ENCODE peak calls at places on chromosomes 4 and X, in nine cellular contexts. W is mesenchymal stem cell, J is endothelial cell of umbilical vein, G is nephron progenitor cell, Z is GM12865, T is epithelial cell of proximal tubule, O is G401, Q is Kasumi-1, X is esophagus squamous epithelium. C is an unnamed sample.

GRCh38 chrX:115958687-115959359 is 211.7 kb upstream of the AGTR2 start:
- DNase-seq in T (no peak), G (no peak), O (peak), Z (no peak), J (no peak), Q (peak), W (no peak), X (no peak), C (no peak)

GRCh38 chr4:100289980-100290379 is 99.7 kb upstream of the DDIT4L start:
- DNase-seq in T (no peak), G (no peak), J (peak), Z (no peak), O (no peak), W (no peak), X (no peak), Q (no peak), C (no peak)

GRCh38 chr4:173370130-173370476 is 651 bp upstream of the SAP30 start:
- DNase-seq in T (no peak), O (no peak), Z (peak), Q (no peak), G (peak), J (no peak), W (no peak), X (peak), C (no peak)

GRCh38 chrX:50691820-50692219 is 122.2 kb downstream of the SHROOM4 start:
- DNase-seq in J (peak), Z (peak), G (peak), O (peak), X (no peak), T (no peak), Q (peak), W (peak), C (no peak)

GRCh38 chrX:154784149-154784985 is 20.9 kb downstream of the MPP1 start:
- DNase-seq in Z (no peak), Q (no peak), O (no peak), J (no peak), X (no peak), W (no peak), G (no peak), T (no peak), C (no peak)

GRCh38 chr4:9685692-9686091 is 95.7 kb upstream of the DRD5 start:
- DNase-seq in T (no peak), X (no peak), W (no peak), G (no peak), Q (no peak), Z (no peak), O (no peak), J (no peak), C (no peak)

GRCh38 chr4:48173055-48173991 is 39.3 kb upstream of the TXK start:
- DNase-seq in X (no peak), Q (no peak), O (peak), T (peak), W (peak), G (no peak), Z (peak), J (peak), C (no peak)

GRCh38 chrX:112636951-112637541 is 42.7 kb downstream of the LHFPL1 start:
- DNase-seq in O (no peak), X (no peak), T (no peak), G (no peak), W (peak), J (no peak), Q (no peak), Z (no peak), C (no peak)

GRCh38 chr4:154416183-154416543 is 75.4 kb downstream of the DCHS2 start:
- DNase-seq in O (no peak), T (no peak), J (no peak), G (peak), X (no peak), Z (peak), Q (peak), W (peak), C (no peak)

GRCh38 chrX:68090266-68090665 is 343.0 kb downstream of the OPHN1 start:
- DNase-seq in O (no peak), G (no peak), Z (no peak), Q (no peak), W (no peak), T (no peak), X (no peak), J (no peak), C (no peak)

GRCh38 chr4:156169011-156169410 is 215.3 kb upstream of the CTSO start:
- DNase-seq in Q (peak), J (peak), W (peak), Z (peak), O (peak), X (no peak), G (peak), T (no peak), C (no peak)

GRCh38 chr4:8506373-8507250 is 66.0 kb downstream of the TRMT44 start:
- DNase-seq in W (peak), J (no peak), O (peak), T (no peak), Q (no peak), G (no peak), Z (no peak), X (no peak), C (no peak)

GRCh38 chr4:184949020-184949419 is 69.3 kb upstream of the HELT start:
- DNase-seq in W (no peak), O (no peak), J (no peak), G (no peak), T (no peak), Q (no peak), Z (no peak), X (no peak), C (no peak)

GRCh38 chr4:8261851-8262535 is 7.6 kb upstream of the HTRA3 start:
- DNase-seq in T (no peak), Q (no peak), O (no peak), X (no peak), Z (no peak), G (no peak), J (no peak), W (peak), C (no peak)

GRCh38 chr4:105474110-105474518 is 252 bp upstream of the PPA2 start:
- DNase-seq in X (no peak), G (peak), Z (no peak), O (peak), T (no peak), W (no peak), J (peak), Q (peak), C (peak)

GRCh38 chrX:82134378-82134777 is 932.5 kb downstream of the SH3BGRL start:
- DNase-seq in O (no peak), J (no peak), T (no peak), G (no peak), Q (no peak), W (no peak), Z (no peak), X (no peak), C (no peak)

GRCh38 chr4:25441519-25442117 is 64.6 kb downstream of the ANAPC4 start:
- DNase-seq in Q (peak), W (peak), T (peak), J (peak), G (peak), O (peak), Z (peak), X (no peak), C (peak)

GRCh38 chr4:2817701-2818350 is 24.9 kb downstream of the SH3BP2 start:
- DNase-seq in Z (no peak), X (no peak), G (peak), W (no peak), T (no peak), O (peak), Q (no peak), J (peak), C (no peak)

GRCh38 chrX:110108381-110108796 is 105.5 kb downstream of the TMEM164 start:
- DNase-seq in X (no peak), W (peak), Q (peak), Z (no peak), G (no peak), O (no peak), J (no peak), T (no peak), C (no peak)

GRCh38 chr4:77586953-77587383 is 18.7 kb upstream of the CXCL13 start:
- DNase-seq in Z (peak), O (no peak), W (no peak), Q (peak), T (no peak), G (no peak), J (no peak), X (no peak), C (no peak)

GRCh38 chr4:86981789-86982188 is 47.0 kb downstream of the AFF1 start:
- DNase-seq in J (no peak), Z (no peak), T (no peak), G (no peak), Q (peak), X (no peak), W (no peak), O (no peak), C (no peak)

GRCh38 chr4:169410839-169411770 is 140.3 kb upstream of the SH3RF1 start:
- DNase-seq in T (no peak), J (peak), W (peak), Q (peak), Z (peak), G (peak), O (no peak), X (no peak), C (no peak)

C was measured in left lobe of liver.